ENCODE peak calls at places on chromosome 1, in five cellular contexts. One of them, this sample, is unnamed.
A peak's percentile ranks its signal among the peaks of the same experiment; 100 is the strongest.

GRCh38 chr1:54885863-54886723 is 902 bp downstream of the DHCR24 start:
- DNase-seq in CD4-positive, CD25-positive, alpha-beta regulatory T cell: no peak
- DNase-seq in IMR-90: no peak
- DNase-seq in CD8-positive, alpha-beta T cell: no peak
- DNase-seq in tibial artery: no peak
- DNase-seq in this sample: no peak

GRCh38 chr1:23013657-23014056 is 2.0 kb downstream of the TEX46 start:
- DNase-seq in CD4-positive, CD25-positive, alpha-beta regulatory T cell: no peak
- DNase-seq in IMR-90: no peak
- DNase-seq in CD8-positive, alpha-beta T cell: no peak
- DNase-seq in tibial artery: no peak
- DNase-seq in this sample: no peak

GRCh38 chr1:201562659-201563405 is 23.9 kb downstream of the NAV1 start:
- DNase-seq in CD4-positive, CD25-positive, alpha-beta regulatory T cell: no peak
- DNase-seq in IMR-90: peak; percentile 97
- DNase-seq in CD8-positive, alpha-beta T cell: no peak
- DNase-seq in tibial artery: no peak
- DNase-seq in this sample: no peak

GRCh38 chr1:24117722-24118409 is 5.9 kb upstream of the MYOM3 start:
- DNase-seq in CD4-positive, CD25-positive, alpha-beta regulatory T cell: no peak
- DNase-seq in IMR-90: peak; percentile 40
- DNase-seq in CD8-positive, alpha-beta T cell: no peak
- DNase-seq in tibial artery: no peak
- DNase-seq in this sample: no peak

GRCh38 chr1:222276062-222276461 is 271.8 kb downstream of the HHIPL2 start:
- DNase-seq in CD4-positive, CD25-positive, alpha-beta regulatory T cell: no peak
- DNase-seq in IMR-90: no peak
- DNase-seq in CD8-positive, alpha-beta T cell: no peak
- DNase-seq in tibial artery: no peak
- DNase-seq in this sample: no peak

GRCh38 chr1:156104861-156105546 is 9.5 kb upstream of the LMNA start:
- DNase-seq in CD4-positive, CD25-positive, alpha-beta regulatory T cell: no peak
- DNase-seq in IMR-90: peak; percentile 49
- DNase-seq in CD8-positive, alpha-beta T cell: no peak
- DNase-seq in tibial artery: no peak
- DNase-seq in this sample: no peak

GRCh38 chr1:172588296-172589291 is 55.6 kb downstream of the SUCO start:
- DNase-seq in CD4-positive, CD25-positive, alpha-beta regulatory T cell: no peak
- DNase-seq in IMR-90: peak; percentile 94
- DNase-seq in CD8-positive, alpha-beta T cell: no peak
- DNase-seq in tibial artery: no peak
- DNase-seq in this sample: peak; percentile 48

GRCh38 chr1:19038096-19038495 is 81.6 kb upstream of the IFFO2 start:
- DNase-seq in CD4-positive, CD25-positive, alpha-beta regulatory T cell: no peak
- DNase-seq in IMR-90: no peak
- DNase-seq in CD8-positive, alpha-beta T cell: no peak
- DNase-seq in tibial artery: no peak
- DNase-seq in this sample: no peak

GRCh38 chr1:228150458-228151169 is 884 bp downstream of the GJC2 start:
- DNase-seq in CD4-positive, CD25-positive, alpha-beta regulatory T cell: no peak
- DNase-seq in IMR-90: peak; percentile 86
- DNase-seq in CD8-positive, alpha-beta T cell: no peak
- DNase-seq in tibial artery: peak; percentile 70
- DNase-seq in this sample: no peak

GRCh38 chr1:61050541-61051454 is 31.6 kb upstream of the NFIA start:
- DNase-seq in CD4-positive, CD25-positive, alpha-beta regulatory T cell: no peak
- DNase-seq in IMR-90: no peak
- DNase-seq in CD8-positive, alpha-beta T cell: no peak
- DNase-seq in tibial artery: peak; percentile 84
- DNase-seq in this sample: no peak

GRCh38 chr1:213622365-213623087 is 365.2 kb upstream of the PROX1 start:
- DNase-seq in CD4-positive, CD25-positive, alpha-beta regulatory T cell: no peak
- DNase-seq in IMR-90: no peak
- DNase-seq in CD8-positive, alpha-beta T cell: no peak
- DNase-seq in tibial artery: no peak
- DNase-seq in this sample: no peak

GRCh38 chr1:32972814-32973428 is 8.3 kb upstream of the RNF19B start:
- DNase-seq in CD4-positive, CD25-positive, alpha-beta regulatory T cell: no peak
- DNase-seq in IMR-90: peak; percentile 45
- DNase-seq in CD8-positive, alpha-beta T cell: no peak
- DNase-seq in tibial artery: peak; percentile 80
- DNase-seq in this sample: no peak

GRCh38 chr1:49052102-49052501 is 275.4 kb upstream of the BEND5 start:
- DNase-seq in CD4-positive, CD25-positive, alpha-beta regulatory T cell: no peak
- DNase-seq in IMR-90: no peak
- DNase-seq in CD8-positive, alpha-beta T cell: no peak
- DNase-seq in tibial artery: no peak
- DNase-seq in this sample: no peak

GRCh38 chr1:205445653-205445955 is 10.2 kb downstream of the BLACAT1 start:
- DNase-seq in CD4-positive, CD25-positive, alpha-beta regulatory T cell: no peak
- DNase-seq in IMR-90: no peak
- DNase-seq in CD8-positive, alpha-beta T cell: no peak
- DNase-seq in tibial artery: no peak
- DNase-seq in this sample: no peak

GRCh38 chr1:83065952-83066727 is 932.8 kb downstream of the TTLL7 start:
- DNase-seq in CD4-positive, CD25-positive, alpha-beta regulatory T cell: no peak
- DNase-seq in IMR-90: no peak
- DNase-seq in CD8-positive, alpha-beta T cell: no peak
- DNase-seq in tibial artery: no peak
- DNase-seq in this sample: no peak

GRCh38 chr1:58204284-58204683 is 342.2 kb downstream of the OMA1 start:
- DNase-seq in CD4-positive, CD25-positive, alpha-beta regulatory T cell: no peak
- DNase-seq in IMR-90: no peak
- DNase-seq in CD8-positive, alpha-beta T cell: no peak
- DNase-seq in tibial artery: no peak
- DNase-seq in this sample: no peak

GRCh38 chr1:195376190-195376589 is 1232.0 kb downstream of the KCNT2 start:
- DNase-seq in CD4-positive, CD25-positive, alpha-beta regulatory T cell: no peak
- DNase-seq in IMR-90: peak; percentile 1
- DNase-seq in CD8-positive, alpha-beta T cell: no peak
- DNase-seq in tibial artery: no peak
- DNase-seq in this sample: no peak

GRCh38 chr1:193951989-193952388 is 765.6 kb upstream of the B3GALT2 start:
- DNase-seq in CD4-positive, CD25-positive, alpha-beta regulatory T cell: no peak
- DNase-seq in IMR-90: peak; percentile 1
- DNase-seq in CD8-positive, alpha-beta T cell: no peak
- DNase-seq in tibial artery: no peak
- DNase-seq in this sample: no peak

GRCh38 chr1:228152918-228153258 is 3.2 kb downstream of the GJC2 start:
- DNase-seq in CD4-positive, CD25-positive, alpha-beta regulatory T cell: no peak
- DNase-seq in IMR-90: no peak
- DNase-seq in CD8-positive, alpha-beta T cell: no peak
- DNase-seq in tibial artery: peak; percentile 47
- DNase-seq in this sample: peak; percentile 40

GRCh38 chr1:183454377-183454776 is 17.9 kb upstream of the SMG7 start:
- DNase-seq in CD4-positive, CD25-positive, alpha-beta regulatory T cell: no peak
- DNase-seq in IMR-90: no peak
- DNase-seq in CD8-positive, alpha-beta T cell: no peak
- DNase-seq in tibial artery: no peak
- DNase-seq in this sample: no peak

GRCh38 chr1:28914228-28915035 is at the start of gene EPB41:
- DNase-seq in CD4-positive, CD25-positive, alpha-beta regulatory T cell: peak; percentile 90
- DNase-seq in IMR-90: peak; percentile 88
- DNase-seq in CD8-positive, alpha-beta T cell: peak; percentile 76
- DNase-seq in tibial artery: peak; percentile 94
- DNase-seq in this sample: peak; percentile 82

GRCh38 chr1:247906504-247907047 is 11.2 kb downstream of the OR2W3 start:
- DNase-seq in CD4-positive, CD25-positive, alpha-beta regulatory T cell: no peak
- DNase-seq in IMR-90: peak; percentile 32
- DNase-seq in CD8-positive, alpha-beta T cell: no peak
- DNase-seq in tibial artery: no peak
- DNase-seq in this sample: no peak

GRCh38 chr1:59020151-59020997 is 236.5 kb upstream of the JUN start:
- DNase-seq in CD4-positive, CD25-positive, alpha-beta regulatory T cell: peak; percentile 22
- DNase-seq in IMR-90: peak; percentile 86
- DNase-seq in CD8-positive, alpha-beta T cell: no peak
- DNase-seq in tibial artery: peak; percentile 77
- DNase-seq in this sample: no peak

GRCh38 chr1:245807954-245808719 is 653.4 kb downstream of the KIF26B start:
- DNase-seq in CD4-positive, CD25-positive, alpha-beta regulatory T cell: no peak
- DNase-seq in IMR-90: no peak
- DNase-seq in CD8-positive, alpha-beta T cell: no peak
- DNase-seq in tibial artery: no peak
- DNase-seq in this sample: no peak

GRCh38 chr1:110643886-110644285 is 30.9 kb downstream of the KCNA3 start:
- DNase-seq in CD4-positive, CD25-positive, alpha-beta regulatory T cell: no peak
- DNase-seq in IMR-90: no peak
- DNase-seq in CD8-positive, alpha-beta T cell: no peak
- DNase-seq in tibial artery: no peak
- DNase-seq in this sample: no peak

GRCh38 chr1:25837253-25837875 is 17.6 kb downstream of the MTFR1L start:
- DNase-seq in CD4-positive, CD25-positive, alpha-beta regulatory T cell: no peak
- DNase-seq in IMR-90: no peak
- DNase-seq in CD8-positive, alpha-beta T cell: no peak
- DNase-seq in tibial artery: no peak
- DNase-seq in this sample: no peak

GRCh38 chr1:97145321-97145956 is 423.9 kb downstream of the PTBP2 start:
- DNase-seq in CD4-positive, CD25-positive, alpha-beta regulatory T cell: no peak
- DNase-seq in IMR-90: peak; percentile 46
- DNase-seq in CD8-positive, alpha-beta T cell: no peak
- DNase-seq in tibial artery: no peak
- DNase-seq in this sample: no peak

GRCh38 chr1:174726167-174726879 is 273.4 kb upstream of the CACYBP start:
- DNase-seq in CD4-positive, CD25-positive, alpha-beta regulatory T cell: no peak
- DNase-seq in IMR-90: peak; percentile 55
- DNase-seq in CD8-positive, alpha-beta T cell: no peak
- DNase-seq in tibial artery: no peak
- DNase-seq in this sample: no peak

DNA sequence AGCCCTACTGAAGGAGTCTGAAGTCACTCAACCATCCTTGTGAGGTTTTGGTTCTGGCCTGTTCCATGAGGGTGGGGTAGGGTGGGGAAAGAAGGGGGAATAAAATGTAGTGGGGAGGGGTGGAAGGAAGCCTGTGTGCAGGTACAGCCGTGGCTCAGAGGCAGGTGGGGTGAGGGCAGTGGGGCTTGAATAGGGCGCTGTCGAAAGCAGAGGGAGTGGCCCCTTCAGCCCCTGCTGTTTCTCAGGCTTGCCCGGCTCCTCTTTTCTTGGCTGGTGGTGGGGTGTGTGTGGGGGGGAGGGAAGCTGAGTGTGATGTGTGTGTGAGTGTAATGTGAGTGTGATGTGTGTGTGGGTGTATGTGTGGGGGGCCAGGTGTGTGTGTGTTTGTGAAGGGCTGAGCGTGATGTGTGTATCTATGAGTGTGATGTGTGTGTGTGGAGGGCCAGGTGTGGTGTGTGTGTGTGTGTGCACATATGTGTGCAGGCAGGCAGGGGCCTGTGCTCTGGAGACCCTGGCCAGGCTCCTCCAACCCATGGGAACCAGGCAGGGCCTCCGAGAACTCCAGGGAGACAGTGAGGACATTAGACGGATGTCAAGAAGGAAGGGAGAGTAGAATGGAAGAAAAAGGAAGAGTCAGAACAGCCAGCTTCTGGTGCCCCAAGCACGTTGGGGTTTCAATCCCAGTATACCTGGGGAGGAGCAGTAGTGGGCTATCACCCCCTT is 9.0 kb downstream of the SOX13 start:
- DNase-seq in CD4-positive, CD25-positive, alpha-beta regulatory T cell: no peak
- DNase-seq in IMR-90: no peak
- DNase-seq in CD8-positive, alpha-beta T cell: no peak
- DNase-seq in tibial artery: no peak
- DNase-seq in this sample: no peak
- H3K4me1 ChIP-seq in CD4-positive, CD25-positive, alpha-beta regulatory T cell: no peaks in the 10 kb centered on the region
- H3K4me1 ChIP-seq in IMR-90: peaks cover 19% of the 10 kb centered on the region
- H3K4me1 ChIP-seq in CD8-positive, alpha-beta T cell: no peaks in the 10 kb centered on the region
- H3K4me1 ChIP-seq in tibial artery: peaks cover 100% of the 10 kb centered on the region
- H3K4me1 ChIP-seq in this sample: peaks cover 36% of the 10 kb centered on the region

GRCh38 chr1:21935891-21936365 is 1.2 kb downstream of the HSPG2 start:
- DNase-seq in CD4-positive, CD25-positive, alpha-beta regulatory T cell: no peak
- DNase-seq in IMR-90: no peak
- DNase-seq in CD8-positive, alpha-beta T cell: no peak
- DNase-seq in tibial artery: no peak
- DNase-seq in this sample: no peak

GRCh38 chr1:21937034-21937371 is at the start of gene HSPG2:
- DNase-seq in CD4-positive, CD25-positive, alpha-beta regulatory T cell: no peak
- DNase-seq in IMR-90: no peak
- DNase-seq in CD8-positive, alpha-beta T cell: no peak
- DNase-seq in tibial artery: no peak
- DNase-seq in this sample: no peak

GRCh38 chr1:21933397-21934248 is 3.5 kb downstream of the HSPG2 start:
- DNase-seq in CD4-positive, CD25-positive, alpha-beta regulatory T cell: no peak
- DNase-seq in IMR-90: no peak
- DNase-seq in CD8-positive, alpha-beta T cell: no peak
- DNase-seq in tibial artery: peak; percentile 88
- DNase-seq in this sample: peak; percentile 85

GRCh38 chr1:21936366-21937031 is 611 bp downstream of the HSPG2 start:
- DNase-seq in CD4-positive, CD25-positive, alpha-beta regulatory T cell: no peak
- DNase-seq in IMR-90: no peak
- DNase-seq in CD8-positive, alpha-beta T cell: no peak
- DNase-seq in tibial artery: no peak
- DNase-seq in this sample: no peak

GRCh38 chr1:21935393-21935804 is 1.7 kb downstream of the HSPG2 start:
- DNase-seq in CD4-positive, CD25-positive, alpha-beta regulatory T cell: no peak
- DNase-seq in IMR-90: peak; percentile 47
- DNase-seq in CD8-positive, alpha-beta T cell: no peak
- DNase-seq in tibial artery: no peak
- DNase-seq in this sample: no peak
- H3K4me1 ChIP-seq in CD4-positive, CD25-positive, alpha-beta regulatory T cell: peaks cover 10% of the 10 kb centered on the region
- H3K4me1 ChIP-seq in IMR-90: peaks cover 50% of the 10 kb centered on the region
- H3K4me1 ChIP-seq in CD8-positive, alpha-beta T cell: peaks cover 15% of the 10 kb centered on the region
- H3K4me1 ChIP-seq in tibial artery: peaks cover 84% of the 10 kb centered on the region
- H3K4me1 ChIP-seq in this sample: peaks cover 51% of the 10 kb centered on the region

GRCh38 chr1:15171271-15171908 is 17.8 kb downstream of the TMEM51 start:
- DNase-seq in CD4-positive, CD25-positive, alpha-beta regulatory T cell: no peak
- DNase-seq in IMR-90: no peak
- DNase-seq in CD8-positive, alpha-beta T cell: no peak
- DNase-seq in tibial artery: no peak
- DNase-seq in this sample: no peak
- H3K4me1 ChIP-seq in CD4-positive, CD25-positive, alpha-beta regulatory T cell: no peaks in the 10 kb centered on the region
- H3K4me1 ChIP-seq in IMR-90: peaks cover 32% of the 10 kb centered on the region
- H3K4me1 ChIP-seq in CD8-positive, alpha-beta T cell: no peaks in the 10 kb centered on the region
- H3K4me1 ChIP-seq in tibial artery: peaks cover 10% of the 10 kb centered on the region
- H3K4me1 ChIP-seq in this sample: peaks cover 46% of the 10 kb centered on the region

GRCh38 chr1:113935970-113936369 is 6.8 kb downstream of the HIPK1 start:
- DNase-seq in CD4-positive, CD25-positive, alpha-beta regulatory T cell: no peak
- DNase-seq in IMR-90: no peak
- DNase-seq in CD8-positive, alpha-beta T cell: no peak
- DNase-seq in tibial artery: no peak
- DNase-seq in this sample: no peak

GRCh38 chr1:113935176-113935575 is 6.1 kb downstream of the HIPK1 start:
- DNase-seq in CD4-positive, CD25-positive, alpha-beta regulatory T cell: no peak
- DNase-seq in IMR-90: no peak
- DNase-seq in CD8-positive, alpha-beta T cell: no peak
- DNase-seq in tibial artery: no peak
- DNase-seq in this sample: no peak

GRCh38 chr1:113934511-113935055 is 5.5 kb downstream of the HIPK1 start:
- DNase-seq in CD4-positive, CD25-positive, alpha-beta regulatory T cell: no peak
- DNase-seq in IMR-90: no peak
- DNase-seq in CD8-positive, alpha-beta T cell: no peak
- DNase-seq in tibial artery: no peak
- DNase-seq in this sample: no peak

GRCh38 chr1:113938192-113938591 is 9.1 kb downstream of the HIPK1 start:
- DNase-seq in CD4-positive, CD25-positive, alpha-beta regulatory T cell: no peak
- DNase-seq in IMR-90: no peak
- DNase-seq in CD8-positive, alpha-beta T cell: no peak
- DNase-seq in tibial artery: no peak
- DNase-seq in this sample: no peak

GRCh38 chr1:113937146-113937545 is 8.0 kb downstream of the HIPK1 start:
- DNase-seq in CD4-positive, CD25-positive, alpha-beta regulatory T cell: no peak
- DNase-seq in IMR-90: peak; percentile 58
- DNase-seq in CD8-positive, alpha-beta T cell: no peak
- DNase-seq in tibial artery: no peak
- DNase-seq in this sample: no peak
- H3K4me1 ChIP-seq in CD4-positive, CD25-positive, alpha-beta regulatory T cell: peaks cover 80% of the 10 kb centered on the region
- H3K4me1 ChIP-seq in IMR-90: peaks cover 2% of the 10 kb centered on the region
- H3K4me1 ChIP-seq in CD8-positive, alpha-beta T cell: peaks cover 95% of the 10 kb centered on the region
- H3K4me1 ChIP-seq in tibial artery: peaks cover 11% of the 10 kb centered on the region
- H3K4me1 ChIP-seq in this sample: peaks cover 3% of the 10 kb centered on the region

GRCh38 chr1:226618380-226618779 is 69.8 kb downstream of the STUM start:
- DNase-seq in CD4-positive, CD25-positive, alpha-beta regulatory T cell: no peak
- DNase-seq in IMR-90: no peak
- DNase-seq in CD8-positive, alpha-beta T cell: no peak
- DNase-seq in tibial artery: peak; percentile 31
- DNase-seq in this sample: no peak
- H3K4me1 ChIP-seq in CD4-positive, CD25-positive, alpha-beta regulatory T cell: no peaks in the 10 kb centered on the region
- H3K4me1 ChIP-seq in IMR-90: peaks cover 2% of the 10 kb centered on the region
- H3K4me1 ChIP-seq in CD8-positive, alpha-beta T cell: no peaks in the 10 kb centered on the region
- H3K4me1 ChIP-seq in tibial artery: no peaks in the 10 kb centered on the region
- H3K4me1 ChIP-seq in this sample: no peaks in the 10 kb centered on the region

This sample was measured in RWPE2.